ENCODE peak calls at places on chromosomes 7 and 10, in nine cellular contexts. S is transverse colon, M is hepatocyte, W is AG10803, R is tibial artery, Z is cardiac muscle cell, D is kidney epithelial cell, N is GM23248, K is adrenal gland. E is an unnamed sample.

GRCh38 chr7:152025077-152025936 is at the start of gene GALNT11:
- DNase-seq in S (peak), M (peak), W (peak), R (peak), Z (peak), D (peak), N (peak), K (peak), E (peak)

GRCh38 chr10:62870866-62871265 is 54.7 kb upstream of the EGR2 start:
- DNase-seq in S (no peak), M (no peak), W (no peak), R (no peak), Z (no peak), D (no peak), N (no peak), K (no peak), E (no peak)

GRCh38 chr7:3960045-3960772 is 659.2 kb downstream of the SDK1 start:
- DNase-seq in S (no peak), M (no peak), W (no peak), R (no peak), Z (no peak), D (no peak), N (no peak), K (no peak), E (no peak)

GRCh38 chr10:122282909-122283308 is 11.8 kb downstream of the BTBD16 start:
- DNase-seq in S (no peak), M (no peak), W (no peak), R (no peak), Z (no peak), D (no peak), N (no peak), K (no peak), E (no peak)

GRCh38 chr10:1540144-1540543 is 197.2 kb downstream of the ADARB2 start:
- DNase-seq in S (peak), M (no peak), W (no peak), R (peak), Z (no peak), D (no peak), N (no peak), K (no peak), E (no peak)

GRCh38 chr10:52566471-52567246 is 205.9 kb downstream of the MBL2 start:
- DNase-seq in S (no peak), M (peak), W (peak), R (no peak), Z (peak), D (peak), N (peak), K (no peak), E (no peak)

GRCh38 chr7:102295346-102296178 is 8.9 kb downstream of the SH2B2 start:
- DNase-seq in S (no peak), M (no peak), W (no peak), R (no peak), Z (peak), D (no peak), N (no peak), K (no peak), E (no peak)

GRCh38 chr10:74543276-74543675 is 283.1 kb upstream of the KAT6B start:
- DNase-seq in S (no peak), M (no peak), W (peak), R (no peak), Z (no peak), D (no peak), N (peak), K (no peak), E (no peak)

GRCh38 chr7:133529861-133530260 is 277.0 kb downstream of the EXOC4 start:
- DNase-seq in S (no peak), M (no peak), W (no peak), R (no peak), Z (peak), D (no peak), N (no peak), K (no peak), E (no peak)

GRCh38 chr10:34405611-34406462 is 409.3 kb downstream of the PARD3 start:
- DNase-seq in S (no peak), M (no peak), W (no peak), R (no peak), Z (no peak), D (no peak), N (peak), K (no peak), E (no peak)

DNA sequence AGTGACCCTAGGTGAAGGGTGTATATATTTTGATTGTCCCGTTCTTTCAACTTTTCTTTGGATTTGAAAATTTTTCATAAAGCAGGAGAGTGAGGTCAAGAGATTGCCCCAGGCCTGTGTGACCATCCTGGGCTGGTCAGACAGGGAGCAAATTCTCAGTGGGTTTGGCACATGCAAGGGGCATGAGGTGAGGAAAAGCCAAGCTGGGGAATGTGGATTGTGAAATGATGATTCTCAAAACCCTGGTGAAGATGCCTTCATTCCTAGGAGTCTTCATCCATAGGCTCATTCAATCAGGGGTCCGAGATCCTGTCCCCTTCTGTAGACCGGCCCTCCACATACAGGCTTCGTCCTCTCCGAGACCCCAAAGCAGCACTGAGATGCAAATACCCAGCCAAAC is 27.0 kb upstream of the FAM170B start:
- DNase-seq in S (no peak), M (no peak), W (no peak), R (peak), Z (no peak), D (no peak), N (no peak), K (no peak), E (no peak)
- H3K4me3 ChIP-seq in S (no peak), M (no peak), W (no peak), R (no peak), Z (no peak), D (no peak), N (no peak), K (no peak), E (no peak)

DNA sequence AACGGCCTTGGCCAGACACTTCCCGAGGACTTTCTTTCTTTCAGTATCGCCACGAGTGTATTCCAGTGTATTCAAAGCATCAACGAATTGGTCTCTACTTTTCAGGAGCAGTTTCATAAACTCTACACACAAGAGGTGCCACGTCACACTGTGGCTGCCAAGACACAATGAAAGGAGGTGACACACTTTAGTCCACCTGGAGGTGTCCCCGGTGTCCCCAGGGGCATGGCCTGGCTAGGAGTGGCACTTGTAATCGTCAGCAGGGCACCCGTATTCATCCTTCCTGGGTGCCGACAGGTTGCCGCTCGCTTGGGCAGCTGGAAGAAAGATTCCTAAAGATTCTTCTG is 5.0 kb downstream of the TNS3 start:
- DNase-seq in S (peak), M (no peak), W (no peak), R (no peak), Z (no peak), D (no peak), N (no peak), K (no peak), E (no peak)
- H3K4me3 ChIP-seq in S (no peak), M (no peak), W (peak), R (peak), Z (no peak), D (no peak), N (no peak), K (no peak), E (peak)

DNA sequence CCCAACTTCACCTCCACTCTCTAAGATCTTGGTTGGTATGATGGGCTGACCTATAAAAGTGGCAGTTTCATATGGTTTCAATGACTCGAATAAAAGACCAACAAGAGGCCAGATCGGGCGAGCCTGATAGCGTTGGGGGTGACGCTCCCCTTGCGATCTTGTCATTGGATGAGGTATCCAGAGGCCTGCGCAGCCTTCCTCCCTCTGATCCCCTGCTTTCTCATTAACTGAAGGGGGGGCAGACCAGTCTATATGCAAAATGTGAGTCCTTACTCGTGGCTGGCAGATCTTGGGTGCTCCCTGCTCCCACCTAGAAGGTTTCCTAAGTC is 937 bp upstream of the COBL start:
- DNase-seq in S (no peak), M (no peak), W (no peak), R (no peak), Z (no peak), D (no peak), N (no peak), K (no peak), E (no peak)
- H3K4me3 ChIP-seq in S (no peak), M (no peak), W (no peak), R (no peak), Z (peak), D (no peak), N (no peak), K (no peak), E (peak)

GRCh38 chr10:103822052-103822716 is 33.2 kb downstream of the SH3PXD2A start:
- DNase-seq in S (no peak), M (no peak), W (no peak), R (no peak), Z (no peak), D (no peak), N (no peak), K (no peak), E (no peak)

GRCh38 chr10:103822795-103823194 is 32.6 kb downstream of the SH3PXD2A start:
- DNase-seq in S (no peak), M (no peak), W (no peak), R (no peak), Z (no peak), D (no peak), N (no peak), K (no peak), E (no peak)

GRCh38 chr10:103818765-103819374 is 36.5 kb downstream of the SH3PXD2A start:
- DNase-seq in S (no peak), M (no peak), W (no peak), R (peak), Z (no peak), D (no peak), N (no peak), K (no peak), E (no peak)

GRCh38 chr10:103818110-103818509 is 37.3 kb downstream of the SH3PXD2A start:
- DNase-seq in S (no peak), M (no peak), W (no peak), R (peak), Z (no peak), D (no peak), N (no peak), K (no peak), E (no peak)

DNA sequence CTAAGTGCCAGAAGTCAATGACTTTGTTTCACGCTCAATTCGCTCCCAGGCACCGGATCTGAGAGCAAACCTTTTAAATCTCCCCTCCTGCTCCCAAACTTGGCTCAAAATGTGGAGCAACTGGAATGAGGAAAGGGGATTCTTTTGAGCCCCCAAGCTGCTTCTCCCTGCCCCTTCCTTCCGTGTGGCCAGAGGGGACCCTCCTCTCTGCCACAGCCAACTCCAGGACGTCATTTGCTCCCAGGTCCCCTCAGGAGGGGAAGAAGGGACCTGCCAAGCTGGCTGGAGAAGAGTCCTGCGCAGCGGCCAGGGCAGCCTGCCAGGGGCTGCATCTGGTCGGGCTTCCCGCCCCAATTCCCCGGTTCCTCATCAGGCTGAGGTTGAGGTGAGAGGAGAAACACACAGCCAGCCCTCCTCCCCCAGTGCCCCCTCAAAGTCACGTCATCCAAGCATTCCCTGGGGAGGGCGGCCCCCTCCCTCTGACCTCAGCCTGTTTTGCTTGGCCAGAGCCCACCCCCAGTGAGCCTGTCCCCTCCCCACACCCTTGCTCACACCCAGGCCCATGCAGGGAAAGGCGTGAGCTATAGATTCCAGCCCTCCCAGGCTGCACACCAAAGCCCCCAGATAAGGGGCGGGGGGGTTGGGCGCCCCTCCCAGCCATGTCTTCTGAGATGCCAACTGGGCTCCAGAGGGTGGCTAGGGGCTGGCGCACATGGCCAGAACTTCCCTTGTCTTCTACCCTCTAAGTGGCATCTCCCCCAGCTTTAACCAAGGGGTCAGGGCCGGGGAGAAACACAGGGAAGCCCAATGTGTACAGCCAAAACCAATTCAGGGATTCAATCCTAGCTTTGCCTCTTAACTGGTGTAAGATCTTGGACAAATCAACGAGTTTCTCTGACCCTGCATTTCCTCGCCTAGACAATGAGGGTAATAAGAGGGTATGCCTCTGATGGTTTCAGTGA is 35.0 kb downstream of the SH3PXD2A start:
- DNase-seq in S (peak), M (no peak), W (peak), R (peak), Z (no peak), D (no peak), N (peak), K (no peak), E (peak)
- H3K4me3 ChIP-seq in S (no peak), M (no peak), W (no peak), R (peak), Z (no peak), D (no peak), N (no peak), K (no peak), E (no peak)

GRCh38 chr10:92242910-92243671 is 47.8 kb downstream of the CPEB3 start:
- DNase-seq in S (peak), M (peak), W (peak), R (peak), Z (peak), D (no peak), N (peak), K (peak), E (peak)

GRCh38 chr10:92240289-92241157 is 50.4 kb downstream of the CPEB3 start:
- DNase-seq in S (peak), M (peak), W (peak), R (peak), Z (peak), D (no peak), N (peak), K (peak), E (peak)

GRCh38 chr10:92241501-92241900 is 49.4 kb downstream of the CPEB3 start:
- DNase-seq in S (no peak), M (no peak), W (no peak), R (no peak), Z (no peak), D (no peak), N (no peak), K (no peak), E (no peak)

GRCh38 chr10:92241158-92241500 is 49.7 kb downstream of the CPEB3 start:
- DNase-seq in S (peak), M (peak), W (peak), R (no peak), Z (peak), D (no peak), N (peak), K (no peak), E (peak)

DNA sequence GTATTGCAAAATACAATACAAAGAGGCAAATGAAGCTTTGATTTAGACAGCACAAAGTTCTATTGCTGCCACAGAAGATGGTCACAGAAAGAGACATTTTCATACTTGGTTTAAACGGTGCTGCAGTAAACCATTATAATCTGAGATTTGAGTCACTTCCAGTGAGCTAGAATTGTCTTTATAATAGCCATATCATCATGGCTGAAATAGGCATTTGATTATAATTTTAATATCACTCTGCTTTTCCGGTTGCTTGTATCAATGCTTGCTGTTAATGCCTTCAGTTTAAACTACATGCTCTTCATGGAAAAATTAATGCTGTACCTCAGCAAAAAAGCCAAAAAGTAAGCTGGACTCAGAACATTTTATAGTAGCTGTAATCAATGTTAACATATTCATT is 48.5 kb downstream of the CPEB3 start:
- DNase-seq in S (no peak), M (no peak), W (no peak), R (no peak), Z (no peak), D (no peak), N (no peak), K (no peak), E (no peak)
- H3K4me3 ChIP-seq in S (no peak), M (no peak), W (no peak), R (no peak), Z (peak), D (no peak), N (no peak), K (no peak), E (peak)